ENCODE peak calls at places on chromosomes 12 and 14, in seven cellular contexts. C is RWPE1, S is cardiac muscle cell, B is coronary artery, Z is PC-3, M is fibroblast of mammary gland, R is BE2C. J is an unnamed sample.

GRCh38 chr14:77301103-77301502 is 19.6 kb downstream of the POMT2 start:
- DNase-seq in M (peak), R (peak), Z (peak), B (no peak), S (peak), C (peak), J (peak)

GRCh38 chr14:43413094-43413493 is 1094.0 kb downstream of the FSCB start:
- DNase-seq in Z (no peak), B (no peak), M (no peak), C (no peak), S (no peak), R (no peak), J (no peak)

GRCh38 chr14:30608533-30609006 is 13.5 kb upstream of the SCFD1 start:
- DNase-seq in S (no peak), R (no peak), M (peak), Z (peak), C (no peak), B (no peak), J (no peak)

GRCh38 chr14:59159169-59159568 is 29.3 kb upstream of the DAAM1 start:
- DNase-seq in B (no peak), C (no peak), M (no peak), R (no peak), Z (no peak), S (no peak), J (no peak)

GRCh38 chr12:89414851-89415250 is 62.5 kb upstream of the DUSP6 start:
- DNase-seq in Z (peak), M (peak), B (no peak), R (no peak), S (no peak), C (no peak), J (no peak)

GRCh38 chr12:21607701-21608100 is 3.1 kb upstream of the GYS2 start:
- DNase-seq in S (peak), Z (peak), C (no peak), M (peak), R (no peak), B (no peak), J (no peak)

GRCh38 chr12:67202344-67203012 is 66.7 kb upstream of the CAND1 start:
- DNase-seq in M (no peak), R (no peak), C (no peak), Z (no peak), B (no peak), S (no peak), J (no peak)

GRCh38 chr14:75322746-75323145 is 44.1 kb downstream of the FOS start:
- DNase-seq in R (no peak), Z (no peak), C (no peak), B (no peak), S (no peak), M (no peak), J (no peak)

GRCh38 chr12:56645717-56646446 is at the start of gene ATP5F1B:
- DNase-seq in Z (peak), B (peak), S (peak), M (peak), R (peak), C (peak), J (peak)

GRCh38 chr12:40039598-40039997 is 66.3 kb downstream of the SLC2A13 start:
- DNase-seq in M (no peak), C (no peak), S (no peak), B (no peak), Z (no peak), R (no peak), J (no peak)

GRCh38 chr12:63276537-63277365 is 125.8 kb upstream of the AVPR1A start:
- DNase-seq in Z (peak), B (no peak), C (peak), R (peak), S (peak), M (peak), J (peak)

GRCh38 chr14:30016025-30016424 is 88.4 kb upstream of the PRKD1 start:
- DNase-seq in R (no peak), B (no peak), Z (no peak), S (no peak), C (no peak), M (no peak), J (no peak)

GRCh38 chr14:41609704-41610183 is 3.1 kb downstream of the LRFN5 start:
- DNase-seq in M (peak), C (no peak), Z (peak), B (no peak), R (peak), S (peak), J (peak)

GRCh38 chr12:2833327-2833726 is 1.5 kb downstream of the NRIP2 start:
- DNase-seq in R (no peak), S (no peak), Z (no peak), C (no peak), B (no peak), M (no peak), J (no peak)

GRCh38 chr12:15001733-15002471 is 29.1 kb downstream of the PDE6H start:
- DNase-seq in C (no peak), R (peak), S (peak), Z (no peak), M (peak), B (no peak), J (peak)

DNA sequence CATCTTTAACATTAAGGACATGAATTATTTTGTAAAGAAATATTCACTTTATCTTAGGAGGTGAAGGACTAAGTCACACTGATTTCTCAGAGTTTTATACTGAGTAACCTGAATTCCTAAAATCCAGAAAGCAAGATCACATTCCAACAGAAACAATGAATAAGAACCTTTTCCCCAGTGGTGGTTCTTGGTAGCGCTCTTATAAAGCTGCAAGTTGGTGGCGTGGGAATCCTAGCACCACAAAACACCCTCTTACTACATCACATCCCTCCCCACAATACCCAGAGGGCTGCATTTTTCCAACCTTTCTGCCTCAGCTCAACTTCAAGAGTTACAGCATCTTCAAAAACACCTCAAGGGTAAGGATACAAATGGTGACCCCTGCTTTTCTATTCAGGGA is 44.0 kb upstream of the SMUG1 start:
- DNase-seq in M (peak), B (no peak), C (no peak), S (no peak), Z (no peak), R (no peak), J (no peak)
- TF ChIP-seq CTCF in M (peak), B (no peak), C (no peak), S (peak), Z (peak), R (peak), J (no peak)

GRCh38 chr12:109910254-109910968 is 10.3 kb downstream of the TCHP start:
- DNase-seq in C (no peak), R (no peak), S (no peak), B (no peak), Z (no peak), M (no peak), J (no peak)

GRCh38 chr12:109910969-109911348 is 10.9 kb downstream of the TCHP start:
- DNase-seq in M (peak), Z (peak), S (no peak), R (peak), B (no peak), C (peak), J (peak)

GRCh38 chr12:109914461-109914860 is 14.4 kb downstream of the TCHP start:
- DNase-seq in B (no peak), R (no peak), C (no peak), M (no peak), S (no peak), Z (no peak), J (no peak)

GRCh38 chr12:109915171-109916040 is 15.3 kb downstream of the TCHP start:
- DNase-seq in R (no peak), S (no peak), C (no peak), M (no peak), Z (no peak), B (no peak), J (no peak)

GRCh38 chr12:109912790-109913189 is 12.7 kb downstream of the TCHP start:
- DNase-seq in B (no peak), R (peak), M (no peak), Z (no peak), C (no peak), S (no peak), J (no peak)
- TF ChIP-seq CTCF in B (no peak), R (no peak), M (no peak), Z (no peak), C (no peak), S (no peak), J (no peak)

GRCh38 chr12:116267948-116268347 is 9.5 kb downstream of the MED13L start:
- DNase-seq in B (no peak), Z (no peak), R (no peak), M (no peak), C (no peak), S (no peak), J (no peak)

GRCh38 chr12:116264525-116265070 is 12.9 kb downstream of the MED13L start:
- DNase-seq in R (no peak), Z (no peak), C (no peak), S (no peak), B (no peak), M (no peak), J (no peak)

GRCh38 chr12:116265361-116266128 is 11.9 kb downstream of the MED13L start:
- DNase-seq in Z (no peak), M (peak), B (no peak), S (no peak), R (no peak), C (no peak), J (no peak)

GRCh38 chr12:116266631-116267349 is 10.7 kb downstream of the MED13L start:
- DNase-seq in S (no peak), R (no peak), B (no peak), Z (no peak), C (no peak), M (peak), J (no peak)

GRCh38 chr12:116266220-116266619 is 11.3 kb downstream of the MED13L start:
- DNase-seq in Z (no peak), C (no peak), M (no peak), R (no peak), S (peak), B (no peak), J (no peak)
- TF ChIP-seq CTCF in Z (no peak), C (no peak), M (peak), R (peak), S (peak), B (no peak), J (no peak)

GRCh38 chr14:21923820-21924219 is 250.2 kb upstream of the OR4E1 start:
- DNase-seq in R (no peak), M (no peak), Z (no peak), B (no peak), S (no peak), C (no peak), J (no peak)

GRCh38 chr14:21921453-21921852 is 247.8 kb upstream of the OR4E1 start:
- DNase-seq in Z (peak), R (no peak), M (no peak), S (no peak), B (no peak), C (no peak), J (no peak)

GRCh38 chr14:21924479-21924878 is 250.9 kb upstream of the OR4E1 start:
- DNase-seq in B (no peak), Z (no peak), C (no peak), M (no peak), R (no peak), S (peak), J (no peak)
- TF ChIP-seq CTCF in B (no peak), Z (no peak), C (no peak), M (no peak), R (no peak), S (no peak), J (no peak)

DNA sequence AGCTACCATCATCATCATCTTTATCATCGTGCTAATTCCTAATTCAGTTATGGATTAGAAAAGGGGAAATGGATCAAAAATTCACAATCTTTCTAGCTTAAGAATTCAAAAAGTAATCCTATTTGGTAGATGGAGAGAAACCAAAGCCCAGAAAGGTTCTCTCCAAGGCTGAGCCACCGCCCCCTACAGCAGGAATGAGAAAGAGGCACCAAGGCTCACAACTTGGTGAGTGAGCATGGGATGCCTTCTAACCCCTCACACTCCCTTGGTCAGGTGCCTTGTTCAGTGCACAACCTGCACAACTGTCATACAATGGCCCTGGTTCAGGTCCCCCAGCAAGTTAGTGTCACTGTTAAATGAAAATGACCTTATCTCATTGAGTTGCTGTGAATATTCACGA is 171.5 kb downstream of the ANO2 start:
- DNase-seq in M (no peak), C (no peak), B (no peak), S (no peak), R (no peak), Z (no peak), J (no peak)
- TF ChIP-seq CTCF in M (no peak), C (no peak), B (no peak), S (no peak), R (no peak), Z (no peak), J (no peak)

GRCh38 chr12:116693259-116694227 is 44.3 kb downstream of the SPRING1 start:
- DNase-seq in M (no peak), R (no peak), Z (no peak), S (peak), C (no peak), B (no peak), J (no peak)
- TF ChIP-seq CTCF in M (no peak), R (no peak), Z (no peak), S (peak), C (no peak), B (no peak), J (no peak)

GRCh38 chr12:51847830-51848727 is at the start of gene FIGNL2:
- DNase-seq in C (no peak), Z (no peak), R (no peak), S (peak), M (no peak), B (no peak), J (peak)

GRCh38 chr12:51846911-51847829 is 1.3 kb downstream of the FIGNL2 start:
- DNase-seq in B (no peak), R (peak), M (no peak), C (no peak), Z (no peak), S (peak), J (peak)

GRCh38 chr12:51850933-51851244 is 2.4 kb upstream of the FIGNL2 start:
- DNase-seq in S (no peak), C (no peak), B (no peak), R (no peak), Z (no peak), M (no peak), J (no peak)

GRCh38 chr12:51850081-51850932 is 1.8 kb upstream of the FIGNL2 start:
- DNase-seq in M (no peak), S (no peak), Z (no peak), C (no peak), B (no peak), R (no peak), J (no peak)

GRCh38 chr12:51848843-51849735 is 571 bp upstream of the FIGNL2 start:
- DNase-seq in B (no peak), Z (no peak), M (no peak), R (no peak), C (no peak), S (peak), J (peak)
- TF ChIP-seq CTCF in B (no peak), Z (no peak), M (no peak), R (no peak), C (no peak), S (no peak), J (no peak)

DNA sequence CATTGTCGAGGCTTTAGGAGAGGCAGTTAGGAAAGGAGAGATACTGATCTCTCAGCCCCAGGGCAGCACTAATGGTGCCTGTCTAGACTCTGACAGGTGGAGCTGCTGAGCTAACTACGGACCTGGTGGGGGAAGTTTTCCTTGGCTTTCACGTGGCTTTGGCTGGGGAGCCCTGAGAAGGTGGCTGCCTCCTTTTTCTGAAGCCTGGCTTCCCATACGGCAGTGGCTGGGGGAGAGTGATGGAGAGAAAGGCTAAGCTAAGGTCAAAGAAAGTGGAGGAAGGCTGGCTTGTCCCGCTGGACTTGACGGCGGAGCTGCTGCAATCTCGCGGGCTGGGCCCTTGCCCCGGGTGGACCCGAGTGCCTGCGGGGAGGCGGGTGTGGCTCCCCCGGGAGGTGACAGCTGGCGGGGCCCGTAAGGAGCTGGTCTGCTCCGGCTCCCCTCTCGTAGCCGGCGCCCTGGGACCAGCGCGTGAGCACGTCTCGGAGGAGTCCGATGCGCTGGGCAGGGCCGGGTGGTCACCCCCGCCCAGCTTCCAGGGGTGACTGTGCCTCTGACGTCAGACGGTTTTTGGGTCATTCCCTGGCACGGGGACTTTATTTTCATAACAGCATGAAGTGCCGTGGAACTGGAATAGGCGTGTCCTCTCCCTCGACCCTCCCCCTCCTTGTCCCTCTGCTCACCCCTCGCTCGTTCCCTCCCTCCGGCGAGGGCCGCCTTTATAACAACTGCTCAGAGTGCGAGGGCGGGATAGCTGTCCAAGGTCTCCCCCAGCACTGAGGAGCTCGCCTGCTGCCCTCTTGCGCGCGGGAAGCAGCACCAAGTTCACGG is at the start of gene GPRC5A:
- DNase-seq in C (peak), R (peak), S (peak), B (peak), M (peak), Z (peak), J (peak)
- TF ChIP-seq CTCF in C (peak), R (no peak), S (peak), B (no peak), M (peak), Z (peak), J (no peak)